ENCODE peak calls at places on chromosome 9, in seven cellular contexts. N is sigmoid colon, H is suprapubic skin, Y is transverse colon, U is upper lobe of left lung, T is H1, R is SK-N-SH. P is an unnamed sample.

GRCh38 chr9:101443358-101443757 is 7.8 kb upstream of the ALDOB start:
- DNase-seq in T (no peak), N (peak), H (no peak), R (no peak), U (no peak), Y (peak), P (peak)

GRCh38 chr9:137428841-137429545 is 5.8 kb downstream of the NOXA1 start:
- DNase-seq in T (no peak), R (no peak), U (no peak), H (peak), N (no peak), Y (no peak), P (peak)

GRCh38 chr9:130766031-130766903 is 68.8 kb upstream of the ABL1 start:
- DNase-seq in Y (peak), R (no peak), U (no peak), T (no peak), N (peak), H (no peak), P (no peak)

GRCh38 chr9:18543406-18543965 is 69.5 kb downstream of the ADAMTSL1 start:
- DNase-seq in U (no peak), Y (no peak), R (peak), T (no peak), N (no peak), H (no peak), P (no peak)

GRCh38 chr9:77649109-77649812 is 1.1 kb upstream of the GNA14 start:
- DNase-seq in Y (no peak), N (no peak), R (peak), U (peak), H (no peak), T (no peak), P (no peak)

GRCh38 chr9:79020266-79020665 is 551.5 kb upstream of the TLE4 start:
- DNase-seq in Y (no peak), N (no peak), T (no peak), H (no peak), U (no peak), R (no peak), P (no peak)

GRCh38 chr9:38440511-38440910 is 16.3 kb upstream of the IGFBPL1 start:
- DNase-seq in N (no peak), H (no peak), U (no peak), R (no peak), Y (no peak), T (no peak), P (no peak)

GRCh38 chr9:69645488-69645887 is 26.7 kb downstream of the APBA1 start:
- DNase-seq in Y (peak), N (no peak), H (peak), T (no peak), U (peak), R (no peak), P (peak)

GRCh38 chr9:31542384-31543055 is 841.9 kb upstream of the ACO1 start:
- DNase-seq in U (peak), R (peak), N (peak), Y (peak), H (no peak), T (no peak), P (no peak)

GRCh38 chr9:95283678-95284077 is 33.8 kb downstream of the FANCC start:
- DNase-seq in T (no peak), Y (no peak), H (no peak), N (no peak), R (no peak), U (no peak), P (no peak)

GRCh38 chr9:94921072-94921471 is 194.6 kb downstream of the AOPEP start:
- DNase-seq in Y (no peak), N (peak), U (no peak), T (no peak), R (no peak), H (no peak), P (no peak)

GRCh38 chr9:35556781-35557180 is 48.3 kb upstream of the TESK1 start:
- DNase-seq in N (no peak), T (no peak), H (no peak), U (no peak), Y (no peak), R (no peak), P (no peak)

GRCh38 chr9:35555881-35556280 is 49.2 kb upstream of the TESK1 start:
- DNase-seq in U (no peak), N (no peak), R (no peak), T (no peak), Y (no peak), H (no peak), P (no peak)

GRCh38 chr9:35553670-35554543 is 51.2 kb upstream of the TESK1 start:
- DNase-seq in U (peak), H (no peak), N (peak), Y (peak), R (peak), T (no peak), P (peak)

GRCh38 chr9:35557330-35557729 is 47.7 kb upstream of the TESK1 start:
- DNase-seq in T (no peak), U (no peak), H (no peak), Y (no peak), N (no peak), R (no peak), P (no peak)

GRCh38 chr9:35555246-35555701 is 49.8 kb upstream of the TESK1 start:
- DNase-seq in T (no peak), U (peak), R (no peak), Y (no peak), N (no peak), H (no peak), P (no peak)
- TF ChIP-seq POLR2AphosphoS5 in T (no peak), U (no peak), R (no peak), Y (no peak), N (no peak), H (no peak), P (no peak)

GRCh38 chr9:27460225-27461023 is 63.7 kb upstream of the IFNK start:
- DNase-seq in N (no peak), H (no peak), T (no peak), R (no peak), U (peak), Y (no peak), P (no peak)
- TF ChIP-seq EP300 in N (no peak), H (no peak), T (no peak), R (no peak), U (no peak), Y (no peak), P (no peak)

DNA sequence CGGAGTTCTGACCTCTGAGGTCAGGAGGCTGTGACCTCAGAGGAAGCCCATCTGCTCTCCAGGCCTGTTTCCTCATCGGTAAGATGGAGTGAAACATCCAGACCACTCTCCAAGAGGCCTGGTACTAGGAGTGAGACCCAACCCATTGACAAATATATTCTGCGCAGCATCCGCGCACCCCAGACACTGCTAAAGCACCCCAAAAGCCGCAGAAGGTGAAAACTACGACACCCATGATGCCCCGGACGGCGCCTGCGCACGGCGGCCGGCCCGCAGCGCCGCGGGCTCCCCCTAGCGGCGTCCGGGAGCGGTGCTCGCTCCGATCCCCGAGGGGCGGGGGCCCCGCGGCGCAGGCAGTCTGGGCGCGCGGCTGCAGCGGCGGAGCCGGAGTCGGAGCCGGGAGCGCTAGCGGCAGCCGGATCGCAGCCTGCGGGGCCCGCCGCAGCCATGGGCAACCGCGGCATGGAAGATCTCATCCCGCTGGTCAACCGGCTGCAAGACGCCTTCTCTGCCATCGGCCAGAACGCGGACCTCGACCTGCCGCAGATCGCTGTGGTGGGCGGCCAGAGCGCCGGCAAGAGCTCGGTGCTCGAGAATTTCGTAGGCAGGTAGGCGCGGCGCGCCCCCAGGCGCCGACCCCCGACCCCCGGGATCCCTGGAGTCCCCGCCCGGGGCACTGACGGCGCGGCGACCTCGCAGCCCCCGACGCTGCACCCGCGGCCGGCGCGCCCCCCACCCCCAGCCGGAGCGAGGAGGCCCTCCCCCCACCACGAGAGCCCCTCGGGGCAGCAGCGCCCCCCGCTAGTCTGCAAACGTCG is at the start of gene DNM1:
- DNase-seq in R (peak), H (no peak), N (no peak), U (peak), Y (peak), T (no peak), P (peak)
- TF ChIP-seq POLR2AphosphoS5 in R (peak), H (no peak), N (peak), U (no peak), Y (peak), T (no peak), P (no peak)

GRCh38 chr9:16241231-16241630 is 629.2 kb downstream of the BNC2 start:
- DNase-seq in R (no peak), H (no peak), U (no peak), N (no peak), T (no peak), Y (no peak), P (no peak)
- TF ChIP-seq EP300 in R (no peak), H (no peak), U (no peak), N (no peak), T (no peak), Y (no peak), P (no peak)

GRCh38 chr9:126363250-126363649 is 36.6 kb downstream of the MVB12B start:
- DNase-seq in R (no peak), N (no peak), T (no peak), H (no peak), U (no peak), Y (peak), P (no peak)

GRCh38 chr9:126365780-126366179 is 39.2 kb downstream of the MVB12B start:
- DNase-seq in U (no peak), T (no peak), Y (no peak), H (no peak), N (no peak), R (no peak), P (no peak)

GRCh38 chr9:126366366-126367011 is 39.9 kb downstream of the MVB12B start:
- DNase-seq in H (no peak), T (no peak), N (peak), U (no peak), R (no peak), Y (peak), P (no peak)

GRCh38 chr9:126361810-126362238 is 35.2 kb downstream of the MVB12B start:
- DNase-seq in R (no peak), T (no peak), Y (no peak), H (no peak), U (no peak), N (no peak), P (no peak)

DNA sequence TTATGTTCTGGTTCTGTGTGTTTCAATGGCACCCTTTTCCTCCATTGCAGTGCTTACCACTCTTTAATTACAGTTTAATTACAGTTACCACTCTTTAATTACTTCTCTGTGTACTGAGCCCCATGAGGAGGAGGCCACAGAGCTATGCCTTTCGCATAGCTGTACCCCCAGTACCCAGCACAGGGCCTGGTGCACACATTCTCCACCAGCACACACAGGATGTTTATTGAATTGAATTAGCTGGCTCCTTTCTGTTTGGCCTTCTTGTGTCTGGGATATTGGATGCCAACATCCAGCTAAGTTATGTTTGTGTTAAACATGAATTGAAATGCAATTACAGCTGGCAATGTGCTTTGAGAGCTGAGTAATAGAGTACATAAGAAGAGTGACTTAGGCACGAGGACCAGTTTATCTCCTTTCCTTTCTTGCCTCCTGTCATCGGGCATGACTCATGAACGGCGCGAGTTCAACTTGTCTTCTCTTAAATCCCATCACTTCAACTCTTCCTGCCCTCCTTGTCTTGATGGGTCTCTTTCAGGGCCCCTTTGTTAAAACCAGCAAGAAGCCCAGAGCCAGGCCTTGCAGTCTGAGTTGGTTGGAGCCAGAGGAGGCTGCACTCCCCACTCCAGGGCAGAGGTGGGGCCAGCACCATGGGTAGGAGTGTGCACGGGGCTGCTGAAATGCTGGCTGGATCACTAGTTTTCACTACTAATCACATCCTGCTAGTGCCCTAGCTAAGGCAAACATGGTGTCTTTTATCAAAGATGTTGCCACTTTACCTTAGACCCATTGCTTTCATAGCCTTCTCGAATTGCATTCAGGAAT is 37.4 kb downstream of the MVB12B start:
- DNase-seq in T (no peak), U (no peak), Y (peak), N (no peak), R (no peak), H (no peak), P (no peak)
- TF ChIP-seq POLR2AphosphoS5 in T (no peak), U (no peak), Y (peak), N (no peak), R (no peak), H (no peak), P (no peak)

GRCh38 chr9:135273077-135273476 is 185.6 kb downstream of the OLFM1 start:
- DNase-seq in N (no peak), Y (no peak), R (no peak), U (no peak), T (no peak), H (no peak), P (no peak)
- TF ChIP-seq EP300 in N (no peak), Y (no peak), R (no peak), U (no peak), T (no peak), H (no peak), P (no peak)

GRCh38 chr9:122125891-122126331 is 32.8 kb upstream of the TTLL11 start:
- DNase-seq in H (no peak), R (peak), Y (no peak), N (peak), U (no peak), T (no peak), P (no peak)

GRCh38 chr9:122124048-122124447 is 30.9 kb upstream of the TTLL11 start:
- DNase-seq in Y (no peak), U (no peak), H (no peak), T (no peak), N (no peak), R (no peak), P (no peak)

GRCh38 chr9:122126340-122127333 is 32.9 kb downstream of the NDUFA8 start:
- DNase-seq in T (no peak), N (peak), H (no peak), Y (no peak), R (peak), U (no peak), P (no peak)

GRCh38 chr9:122124528-122124927 is 31.4 kb upstream of the TTLL11 start:
- DNase-seq in Y (no peak), N (peak), T (no peak), U (no peak), H (no peak), R (no peak), P (no peak)

DNA sequence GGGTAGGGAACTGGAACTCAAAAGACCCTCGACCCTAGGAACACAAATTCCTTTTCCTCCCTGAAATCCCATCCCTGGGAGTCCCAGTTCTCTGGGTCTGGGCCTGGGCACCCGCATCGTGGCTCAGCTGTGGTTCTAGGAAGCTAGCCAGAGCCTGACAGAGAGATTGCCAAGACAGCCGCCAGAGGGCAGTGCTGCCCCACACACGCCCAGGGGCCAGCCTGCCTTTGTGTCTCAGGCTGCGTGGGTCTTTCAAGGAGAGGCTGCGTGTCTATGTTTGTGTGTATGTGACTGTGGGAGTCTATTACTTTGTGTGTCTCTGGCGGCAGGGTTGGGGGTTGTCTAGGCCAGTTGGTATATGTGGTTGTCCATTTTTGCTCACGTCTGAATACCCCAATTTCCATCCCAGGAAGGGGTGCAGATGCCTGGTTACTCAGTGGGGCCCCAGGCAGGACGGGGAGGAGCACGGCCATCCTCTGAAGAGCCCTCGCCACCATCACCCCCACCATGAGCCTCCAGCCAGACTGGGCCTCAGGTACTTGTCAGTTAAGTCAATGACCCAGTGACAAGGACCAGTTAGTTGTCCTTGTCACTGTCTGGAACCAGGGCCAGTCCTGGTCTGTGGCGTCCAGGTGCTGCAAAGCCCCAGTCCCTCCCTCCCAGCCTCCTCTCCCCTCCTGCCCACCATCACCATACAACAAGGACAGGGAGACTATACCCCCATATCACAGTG is 32.2 kb upstream of the TTLL11 start:
- DNase-seq in T (no peak), H (no peak), R (peak), U (peak), N (peak), Y (peak), P (peak)
- TF ChIP-seq POLR2AphosphoS5 in T (no peak), H (no peak), R (no peak), U (no peak), N (no peak), Y (no peak), P (no peak)

GRCh38 chr9:105244996-105245719 is 707 bp downstream of the SLC44A1 start:
- DNase-seq in Y (peak), T (peak), U (peak), N (peak), H (peak), R (peak), P (peak)

GRCh38 chr9:105243015-105243686 is 1.3 kb upstream of the SLC44A1 start:
- DNase-seq in R (peak), T (no peak), Y (no peak), N (no peak), U (no peak), H (no peak), P (no peak)

GRCh38 chr9:105243935-105244273 is 547 bp upstream of the SLC44A1 start:
- DNase-seq in T (no peak), R (no peak), H (no peak), Y (no peak), N (no peak), U (no peak), P (no peak)

GRCh38 chr9:105245720-105246161 is 1.3 kb downstream of the SLC44A1 start:
- DNase-seq in R (no peak), T (no peak), Y (no peak), N (no peak), U (no peak), H (no peak), P (no peak)

GRCh38 chr9:105244274-105244995 is at the start of gene SLC44A1:
- DNase-seq in R (peak), N (peak), Y (peak), T (peak), H (peak), U (peak), P (peak)
- TF ChIP-seq EP300 in R (peak), N (no peak), Y (no peak), T (no peak), H (no peak), U (no peak), P (no peak)

DNA sequence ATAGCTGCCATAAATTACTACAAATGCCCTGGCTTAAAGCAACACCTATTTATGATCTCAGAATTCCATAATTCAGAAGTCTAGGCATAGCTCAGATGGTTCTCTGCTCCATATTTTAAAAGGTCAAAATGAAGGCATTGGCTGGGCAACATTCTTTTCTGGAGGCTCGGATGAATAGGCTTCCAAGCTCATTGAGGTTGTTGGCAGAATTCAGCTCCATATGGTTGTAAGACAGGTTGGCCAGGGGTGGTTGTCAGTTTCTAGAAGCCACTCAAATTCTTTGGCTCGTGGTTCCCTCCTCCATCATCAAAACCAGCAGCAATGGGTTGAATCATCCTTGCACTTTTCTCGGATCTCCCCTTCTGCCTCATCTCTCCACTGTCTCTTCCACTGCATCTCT is 49.4 kb downstream of the TGFBR1 start:
- DNase-seq in R (no peak), H (no peak), Y (no peak), T (no peak), N (no peak), U (no peak), P (no peak)
- TF ChIP-seq POLR2AphosphoS5 in R (no peak), H (no peak), Y (no peak), T (no peak), N (no peak), U (no peak), P (no peak)

GRCh38 chr9:132505961-132506691 is 76.3 kb upstream of the BARHL1 start:
- DNase-seq in H (no peak), N (no peak), R (peak), U (no peak), Y (no peak), T (no peak), P (no peak)
- TF ChIP-seq EP300 in H (no peak), N (no peak), R (no peak), U (no peak), Y (no peak), T (no peak), P (no peak)